ENCODE peak calls at places on chromosomes 1 and 21, in ten cellular contexts. G is body of pancreas, A is AG09309, T is pancreas, Q is endothelial cell, P is foreskin fibroblast, E is neural progenitor cell, M is ovary, K is right atrium auricular region, X is H1. H is an unnamed sample.
A peak's percentile ranks its signal among the peaks of the same experiment; 100 is the strongest.

GRCh38 chr1:88595355-88595754 is 88.7 kb upstream of the PKN2 start:
- DNase-seq in G (no peak), A (peak; percentile 24), T (no peak), Q (no peak), P (peak; percentile 77), E (no peak), M (no peak), K (no peak), X (no peak), H (no peak)

GRCh38 chr1:66788231-66788939 is 12.7 kb downstream of the INSL5 start:
- DNase-seq in G (no peak), A (no peak), T (no peak), Q (no peak), P (no peak), E (no peak), M (no peak), K (no peak), X (no peak), H (no peak)

GRCh38 chr1:153945131-153945794 is 1.3 kb downstream of the DENND4B start:
- DNase-seq in G (no peak), A (no peak), T (peak; percentile 57), Q (no peak), P (peak; percentile 58), E (peak; percentile 36), M (peak; percentile 60), K (peak; percentile 69), X (no peak), H (peak; percentile 86)

GRCh38 chr1:99650773-99651437 is 5.0 kb downstream of the PALMD start:
- DNase-seq in G (no peak), A (no peak), T (no peak), Q (no peak), P (no peak), E (peak; percentile 28), M (no peak), K (no peak), X (no peak), H (no peak)

GRCh38 chr1:168000656-168001055 is 63.8 kb upstream of the MPC2 start:
- DNase-seq in G (no peak), A (no peak), T (no peak), Q (no peak), P (no peak), E (no peak), M (no peak), K (no peak), X (no peak), H (no peak)

GRCh38 chr1:12546771-12547585 is 71.0 kb downstream of the DHRS3 start:
- DNase-seq in G (no peak), A (no peak), T (no peak), Q (no peak), P (no peak), E (no peak), M (peak; percentile 76), K (peak; percentile 90), X (no peak), H (no peak)

GRCh38 chr1:209455133-209455532 is 128.4 kb upstream of the CAMK1G start:
- DNase-seq in G (no peak), A (no peak), T (no peak), Q (no peak), P (peak; percentile 19), E (no peak), M (no peak), K (no peak), X (no peak), H (no peak)

GRCh38 chr1:102535829-102536505 is 539.2 kb upstream of the OLFM3 start:
- DNase-seq in G (no peak), A (no peak), T (no peak), Q (no peak), P (no peak), E (no peak), M (no peak), K (no peak), X (no peak), H (no peak)

GRCh38 chr1:231629132-231629531 is 2.5 kb downstream of the DISC1 start:
- DNase-seq in G (no peak), A (no peak), T (no peak), Q (no peak), P (peak; percentile 35), E (no peak), M (no peak), K (peak; percentile 82), X (no peak), H (no peak)

GRCh38 chr1:32351859-32352745 is 10.2 kb downstream of the FAM229A start:
- DNase-seq in G (peak; percentile 62), A (no peak), T (peak; percentile 57), Q (no peak), P (peak; percentile 73), E (peak; percentile 74), M (peak; percentile 87), K (no peak), X (peak; percentile 54), H (no peak)

GRCh38 chr1:204731509-204731908 is 46.0 kb upstream of the LRRN2 start:
- DNase-seq in G (no peak), A (no peak), T (no peak), Q (no peak), P (no peak), E (no peak), M (no peak), K (peak; percentile 36), X (peak; percentile 42), H (no peak)

GRCh38 chr21:20971296-20971921 is 26.8 kb upstream of the NCAM2 start:
- DNase-seq in G (peak; percentile 16), A (no peak), T (no peak), Q (peak; percentile 51), P (peak; percentile 37), E (peak; percentile 49), M (no peak), K (no peak), X (no peak), H (no peak)

GRCh38 chr1:197781998-197782718 is 6.9 kb upstream of the DENND1B start:
- DNase-seq in G (no peak), A (peak; percentile 27), T (no peak), Q (no peak), P (peak; percentile 71), E (no peak), M (no peak), K (no peak), X (no peak), H (no peak)

GRCh38 chr1:156289857-156290256 is 5.6 kb downstream of the GLMP start:
- DNase-seq in G (no peak), A (no peak), T (no peak), Q (no peak), P (no peak), E (no peak), M (no peak), K (no peak), X (no peak), H (no peak)

GRCh38 chr1:234933475-234933874 is 195.2 kb downstream of the TOMM20 start:
- DNase-seq in G (peak; percentile 36), A (no peak), T (no peak), Q (no peak), P (peak; percentile 87), E (no peak), M (no peak), K (peak; percentile 83), X (no peak), H (no peak)

GRCh38 chr1:115277276-115277675 is 60.8 kb downstream of the NGF start:
- DNase-seq in G (no peak), A (no peak), T (no peak), Q (no peak), P (peak; percentile 86), E (no peak), M (no peak), K (no peak), X (no peak), H (no peak)

GRCh38 chr1:243471026-243471685 is 215.3 kb downstream of the SDCCAG8 start:
- DNase-seq in G (no peak), A (no peak), T (no peak), Q (no peak), P (peak; percentile 44), E (peak; percentile 76), M (no peak), K (no peak), X (no peak), H (no peak)

GRCh38 chr1:156623946-156624813 is 5.0 kb downstream of the HAPLN2 start:
- DNase-seq in G (peak; percentile 49), A (no peak), T (no peak), Q (peak; percentile 69), P (peak; percentile 74), E (peak; percentile 89), M (peak; percentile 65), K (no peak), X (peak; percentile 87), H (no peak)

GRCh38 chr1:181152892-181153633 is 64.6 kb downstream of the IER5 start:
- DNase-seq in G (peak; percentile 90), A (no peak), T (peak; percentile 70), Q (peak; percentile 58), P (peak; percentile 81), E (peak; percentile 56), M (peak; percentile 93), K (peak; percentile 90), X (no peak), H (no peak)
- TF ChIP-seq CTCF in G (peak; percentile 43), A (peak; percentile 40), T (peak; percentile 7), Q (no peak), P (peak; percentile 30), E (peak; percentile 41), M (peak; percentile 33), K (no peak), X (peak; percentile 27), H (no peak)

GRCh38 chr1:1344672-1345361 is 4.4 kb downstream of the DVL1 start:
- DNase-seq in G (peak; percentile 52), A (no peak), T (no peak), Q (peak; percentile 63), P (peak; percentile 80), E (no peak), M (no peak), K (no peak), X (peak; percentile 67), H (no peak)
- TF ChIP-seq CTCF in G (peak; percentile 31), A (peak; percentile 52), T (no peak), Q (peak; percentile 44), P (peak; percentile 49), E (peak; percentile 42), M (no peak), K (no peak), X (no peak), H (no peak)

GRCh38 chr1:94440088-94440487 is 21.9 kb downstream of the ABCD3 start:
- DNase-seq in G (no peak), A (no peak), T (no peak), Q (no peak), P (no peak), E (no peak), M (no peak), K (no peak), X (no peak), H (no peak)
- TF ChIP-seq CTCF in G (no peak), A (no peak), T (no peak), Q (peak; percentile 44), P (no peak), E (no peak), M (no peak), K (no peak), X (no peak), H (no peak)

DNA sequence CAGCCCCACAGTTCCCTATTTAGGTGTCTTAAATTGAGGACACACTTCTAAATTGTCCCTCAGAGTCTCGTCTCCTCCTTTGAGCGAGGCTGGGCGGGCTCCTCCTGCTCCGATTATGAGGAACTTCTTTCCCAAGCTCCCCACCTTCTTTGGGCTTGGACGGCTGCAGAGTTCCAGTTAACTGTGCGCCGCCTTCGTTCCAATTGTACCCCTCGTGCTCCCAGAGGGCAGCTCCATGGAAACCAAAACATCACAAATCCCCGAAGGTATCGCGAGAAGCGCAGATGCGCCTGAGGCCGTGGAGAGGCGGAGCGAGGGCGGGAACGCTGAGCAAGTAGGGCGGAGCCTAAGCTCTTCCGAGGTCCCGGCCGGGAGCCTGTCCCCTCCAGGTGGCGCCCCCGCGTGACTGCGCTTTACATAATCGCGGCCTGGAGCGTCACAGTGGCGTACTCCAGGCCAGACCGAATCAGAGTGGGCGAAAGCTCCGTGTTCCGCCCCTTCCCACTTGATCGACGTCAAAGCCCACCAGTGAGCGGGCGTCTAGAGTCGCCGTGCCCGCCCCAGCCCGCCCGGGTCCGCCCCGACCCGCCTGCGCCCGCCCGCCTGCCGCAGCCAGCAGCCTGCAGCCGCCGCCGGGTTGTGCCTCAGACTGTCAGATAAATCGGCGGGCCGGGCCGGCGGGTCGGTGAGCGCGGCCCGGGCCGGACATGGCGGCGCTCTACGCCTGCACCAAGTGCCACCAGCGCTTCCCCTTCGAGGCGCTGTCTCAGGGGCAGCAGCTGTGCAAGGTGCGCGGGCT is at the start of gene FAM76A:
- DNase-seq in G (peak; percentile 99), A (peak; percentile 97), T (peak; percentile 99), Q (peak; percentile 100), P (peak; percentile 100), E (peak; percentile 100), M (peak; percentile 100), K (peak; percentile 100), X (peak; percentile 98), H (peak; percentile 99)
- TF ChIP-seq CTCF in G (peak; percentile 39), A (peak; percentile 50), T (peak; percentile 40), Q (peak; percentile 42), P (peak; percentile 23), E (peak; percentile 52), M (peak; percentile 15), K (no peak), X (peak; percentile 33), H (peak; percentile 44)

H was measured in natural killer cell.